ENCODE peak calls at places on chromosomes 13 and 19, in four cellular contexts. M is AG09319; P is activated T-cell treated with anti-CD3 and anti-CD28 coated beads for 4 hours; Z is stimulated activated CD8-positive, alpha-beta memory T cell treated with anti-CD3 and anti-CD28 coated beads, Interleukin-2, amount 100 ng/mL, for 48 hours. E is an unnamed sample.

GRCh38 chr19:10271543-10272086 is 695 bp downstream of the ICAM1 start:
- DNase-seq in P (no peak), M (no peak), Z (no peak), E (no peak)

GRCh38 chr19:42074513-42075363 is 1.2 kb upstream of the ZNF574 start:
- DNase-seq in Z (no peak), M (no peak), P (no peak), E (no peak)

GRCh38 chr19:38168632-38169031 is 55.4 kb downstream of the DPF1 start:
- DNase-seq in P (no peak), M (no peak), Z (no peak), E (no peak)

GRCh38 chr13:113669231-113669870 is 2.3 kb downstream of the GRK1 start:
- DNase-seq in P (no peak), M (no peak), Z (no peak), E (no peak)

GRCh38 chr19:2010135-2010668 is 5.3 kb downstream of the BTBD2 start:
- DNase-seq in M (no peak), Z (no peak), P (no peak), E (no peak)

GRCh38 chr19:24073807-24074206 is 13.2 kb upstream of the ZNF254 start:
- DNase-seq in Z (no peak), P (no peak), M (no peak), E (no peak)

GRCh38 chr13:47397739-47398138 is 500.9 kb upstream of the HTR2A start:
- DNase-seq in M (no peak), Z (no peak), P (no peak), E (no peak)

GRCh38 chr13:72726721-72727416 is 560 bp downstream of the MZT1 start:
- DNase-seq in Z (peak; percentile 27), P (peak; percentile 22), M (no peak), E (no peak)

GRCh38 chr19:984165-984967 is at the start of gene WDR18:
- DNase-seq in Z (peak; percentile 91), P (peak; percentile 86), M (peak; percentile 55), E (peak; percentile 72)

GRCh38 chr13:47216176-47216822 is 319.4 kb upstream of the HTR2A start:
- DNase-seq in M (no peak), Z (no peak), P (no peak), E (no peak)

GRCh38 chr13:113742000-113742441 is 17.0 kb upstream of the TMEM255B start:
- DNase-seq in M (no peak), P (no peak), Z (no peak), E (no peak)

GRCh38 chr19:30165228-30165813 is 206.9 kb upstream of the ZNF536 start:
- DNase-seq in P (no peak), Z (no peak), M (no peak), E (no peak)

E was measured in amniotic stem cell.